ENCODE peak calls at places on chromosomes 6 and 20, in seven cellular contexts. Y is H1, I is transverse colon, X is sigmoid colon, P is A549, T is tibial nerve, S is stomach. V is an unnamed sample. For H3K4me1, the result is how much of the 10 kb centered on the place peaks cover.

GRCh38 chr20:54526801-54527200 is 51.4 kb downstream of the DOK5 start:
- DNase-seq in S (no peak), Y (no peak), P (no peak), X (no peak), I (no peak), T (no peak), V (no peak)

GRCh38 chr6:34546551-34547321 is 9.4 kb downstream of the SPDEF start:
- DNase-seq in P (peak), X (peak), T (no peak), S (peak), I (peak), Y (no peak), V (no peak)

GRCh38 chr6:87860902-87861301 is 158.9 kb upstream of the AKIRIN2 start:
- DNase-seq in T (no peak), I (no peak), X (no peak), Y (no peak), P (no peak), S (no peak), V (no peak)

GRCh38 chr6:37535701-37536461 is 36.2 kb upstream of the CCDC167 start:
- DNase-seq in I (no peak), X (no peak), S (peak), P (no peak), Y (no peak), T (no peak), V (no peak)

GRCh38 chr20:44083220-44083933 is 103.6 kb downstream of the JPH2 start:
- DNase-seq in I (no peak), Y (no peak), T (no peak), S (no peak), X (no peak), P (no peak), V (no peak)

GRCh38 chr6:95576218-95576617 is 1.1 kb upstream of the MANEA start:
- DNase-seq in I (no peak), T (no peak), P (no peak), Y (no peak), X (no peak), S (no peak), V (no peak)

GRCh38 chr20:46131396-46131795 is 13.3 kb downstream of the CD40 start:
- DNase-seq in Y (no peak), X (no peak), I (no peak), T (no peak), P (no peak), S (no peak), V (no peak)

GRCh38 chr6:166056637-166057036 is 111.0 kb downstream of the TBXT start:
- DNase-seq in Y (no peak), T (no peak), P (no peak), I (no peak), S (no peak), X (peak), V (no peak)

GRCh38 chr6:155883741-155884140 is 428.1 kb upstream of the NOX3 start:
- DNase-seq in X (no peak), I (no peak), S (no peak), Y (no peak), T (no peak), P (no peak), V (no peak)

GRCh38 chr6:52416629-52417151 is 3.5 kb upstream of the EFHC1 start:
- DNase-seq in S (no peak), X (no peak), T (no peak), P (peak), I (no peak), Y (no peak), V (no peak)

GRCh38 chr6:31568537-31568961 is 3.5 kb upstream of the LTA start:
- DNase-seq in X (no peak), Y (no peak), I (peak), S (no peak), T (no peak), P (no peak), V (no peak)

GRCh38 chr6:158003910-158004695 is 22.4 kb downstream of the SYNJ2 start:
- DNase-seq in S (no peak), Y (no peak), I (no peak), P (no peak), X (no peak), T (no peak), V (no peak)

GRCh38 chr6:146850981-146851380 is 252.2 kb downstream of the ADGB start:
- DNase-seq in T (no peak), S (no peak), P (no peak), I (no peak), Y (no peak), X (no peak), V (no peak)

GRCh38 chr6:155256122-155256795 is 7.6 kb upstream of the CLDN20 start:
- DNase-seq in X (no peak), I (no peak), T (no peak), P (no peak), S (no peak), Y (no peak), V (no peak)

GRCh38 chr6:1601616-1602355 is 7.9 kb upstream of the FOXC1 start:
- DNase-seq in I (no peak), Y (no peak), T (no peak), S (no peak), P (no peak), X (no peak), V (no peak)

GRCh38 chr20:38271609-38272120 is 11.1 kb upstream of the KIAA1755 start:
- DNase-seq in T (no peak), I (no peak), Y (no peak), X (no peak), P (no peak), S (no peak), V (no peak)

GRCh38 chr20:25065625-25066338 is 7.8 kb upstream of the ACSS1 start:
- DNase-seq in I (peak), T (peak), X (peak), S (peak), P (peak), Y (no peak), V (no peak)

GRCh38 chr20:11015440-11015839 is 341.6 kb upstream of the JAG1 start:
- DNase-seq in S (no peak), I (no peak), X (no peak), Y (no peak), P (no peak), T (no peak), V (no peak)

GRCh38 chr20:20407891-20408805 is 40.2 kb downstream of the INSM1 start:
- DNase-seq in I (no peak), Y (no peak), T (no peak), P (peak), S (no peak), X (no peak), V (no peak)

GRCh38 chr20:10662151-10662550 is 11.6 kb downstream of the JAG1 start:
- DNase-seq in I (no peak), Y (no peak), P (no peak), T (no peak), X (no peak), S (no peak), V (peak)

GRCh38 chr20:50519036-50519780 is 9.0 kb downstream of the PTPN1 start:
- DNase-seq in X (no peak), I (peak), T (no peak), Y (no peak), S (no peak), P (no peak), V (no peak)

GRCh38 chr20:31720486-31721407 is 1.9 kb downstream of the BCL2L1 start:
- DNase-seq in I (peak), Y (no peak), T (no peak), P (no peak), X (no peak), S (peak), V (no peak)

GRCh38 chr20:31916724-31917123 is 35.1 kb downstream of the PDRG1 start:
- DNase-seq in P (no peak), I (no peak), X (no peak), T (no peak), Y (no peak), S (no peak), V (no peak)

GRCh38 chr20:50585678-50586077 is 75.5 kb downstream of the PTPN1 start:
- DNase-seq in S (no peak), T (no peak), Y (no peak), X (no peak), I (no peak), P (no peak), V (no peak)

GRCh38 chr6:72946766-72947165 is 278.5 kb downstream of the KHDC1L start:
- DNase-seq in Y (no peak), I (no peak), X (no peak), T (no peak), S (no peak), P (no peak), V (no peak)

GRCh38 chr6:6697620-6698019 is 109.1 kb downstream of the LY86 start:
- DNase-seq in P (no peak), T (no peak), Y (no peak), X (no peak), I (peak), S (no peak), V (no peak)

GRCh38 chr6:142774292-142774691 is 170.7 kb downstream of the HIVEP2 start:
- DNase-seq in T (no peak), I (no peak), X (no peak), P (no peak), S (no peak), Y (no peak), V (no peak)

GRCh38 chr20:62219992-62220665 is at the start of gene HRH3:
- DNase-seq in P (no peak), T (no peak), S (peak), I (peak), Y (no peak), X (no peak), V (no peak)

GRCh38 chr6:169961772-169962561 is 210.5 kb downstream of the ERMARD start:
- DNase-seq in S (peak), Y (no peak), P (no peak), X (peak), T (no peak), I (peak), V (peak)

GRCh38 chr6:97841763-97842162 is 558.7 kb upstream of the MMS22L start:
- DNase-seq in Y (no peak), X (no peak), P (no peak), T (no peak), I (no peak), S (no peak), V (no peak)

GRCh38 chr20:51184289-51184688 is 161.4 kb upstream of the KCNG1 start:
- DNase-seq in S (no peak), T (no peak), X (no peak), P (no peak), Y (no peak), I (no peak), V (no peak)

GRCh38 chr6:41723178-41723935 is 12.1 kb downstream of the TFEB start:
- DNase-seq in X (peak), I (peak), P (peak), S (peak), T (peak), Y (no peak), V (peak)

GRCh38 chr6:163777379-163777686 is 362.8 kb downstream of the QKI start:
- DNase-seq in I (no peak), P (no peak), S (no peak), T (no peak), Y (no peak), X (no peak), V (no peak)
- TF ChIP-seq EP300 in I (no peak), P (no peak), S (no peak), T (no peak), Y (no peak), X (no peak), V (no peak)

GRCh38 chr6:63649847-63650265 is 14.3 kb downstream of the PHF3 start:
- DNase-seq in Y (no peak), S (no peak), P (no peak), T (no peak), I (no peak), X (no peak), V (no peak)
- H3K4me1 ChIP-seq in Y (under half), S (under half), P (under half), T (under half), I (half or more), X (half or more), V (under half)

GRCh38 chr6:15410752-15411151 is 164.9 kb downstream of the JARID2 start:
- DNase-seq in P (no peak), I (no peak), X (no peak), Y (no peak), T (no peak), S (no peak), V (no peak)
- TF ChIP-seq EP300 in P (no peak), I (no peak), X (no peak), Y (no peak), T (no peak), S (no peak), V (no peak)

DNA sequence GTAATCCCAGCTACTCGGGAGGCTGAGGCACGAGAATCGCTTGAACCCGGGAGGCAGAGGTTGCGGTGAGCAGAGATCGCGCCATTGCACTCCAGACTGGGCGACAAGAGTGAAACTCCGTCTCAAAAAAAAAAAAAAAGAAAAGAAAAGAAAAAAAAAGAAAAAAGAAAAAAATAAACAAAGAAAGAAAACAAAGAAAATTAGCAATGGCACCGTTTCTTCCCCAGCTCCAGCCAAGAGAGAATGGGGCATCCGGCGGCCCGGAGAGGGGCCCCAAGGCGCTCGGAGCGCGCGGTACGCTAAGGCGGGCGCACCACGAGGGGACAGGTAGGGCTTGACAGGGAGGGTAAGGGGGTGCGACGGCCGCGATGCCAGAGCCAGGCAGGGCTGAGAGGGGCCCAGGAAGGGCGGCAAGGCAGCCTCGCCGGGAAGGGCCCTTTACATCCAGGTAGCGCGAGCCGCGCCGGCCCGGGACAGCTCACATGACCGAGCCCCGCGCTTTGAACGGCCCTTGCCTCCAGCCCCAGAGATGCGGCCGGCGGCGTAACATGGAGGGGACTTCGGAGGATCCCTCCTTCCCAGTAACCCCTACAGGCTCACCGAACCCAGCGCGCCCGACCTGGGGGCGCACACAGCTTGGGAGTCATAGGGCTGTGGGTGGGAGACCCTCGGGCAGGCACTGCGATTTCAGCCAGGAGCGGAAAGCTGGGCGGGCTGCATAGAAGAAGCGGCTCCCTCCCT is 1.4 kb downstream of the BMP7 start:
- DNase-seq in X (no peak), I (no peak), P (no peak), Y (no peak), T (no peak), S (no peak), V (no peak)
- H3K4me1 ChIP-seq in X (under half), I (under half), P (under half), Y (under half), T (under half), S (under half), V (half or more)

GRCh38 chr6:71602385-71602949 is 283.9 kb upstream of the RIMS1 start:
- DNase-seq in T (no peak), I (no peak), Y (no peak), X (no peak), S (no peak), P (no peak), V (no peak)
- TF ChIP-seq EP300 in T (no peak), I (no peak), Y (no peak), X (no peak), S (no peak), P (no peak), V (no peak)